ENCODE peak calls at places on chromosomes 1 and 21, in nine cellular contexts. R is endodermal cell; A is aorta; K is cardiac muscle cell; C is CD8-positive, alpha-beta memory T cell; B is dorsolateral prefrontal cortex; G is sigmoid colon; L is AG04450; P is adrenal gland. X is an unnamed sample.

GRCh38 chr1:199242162-199242561 is 603.3 kb downstream of the PTPRC start:
- DNase-seq in B (no peak), G (no peak), C (no peak), R (no peak), K (no peak), L (no peak), P (no peak), A (no peak), X (peak; percentile 5)

GRCh38 chr1:225767591-225768540 is 9.8 kb upstream of the SRP9 start:
- DNase-seq in P (peak; percentile 78), C (no peak), L (peak; percentile 51), R (peak; percentile 80), K (peak; percentile 89), B (peak; percentile 45), A (peak; percentile 87), G (peak; percentile 76), X (peak; percentile 64)

GRCh38 chr1:234125283-234125682 is 220.8 kb downstream of the SLC35F3 start:
- DNase-seq in K (no peak), G (no peak), P (peak; percentile 1), C (no peak), A (no peak), R (peak; percentile 96), L (no peak), B (no peak), X (peak; percentile 11)

GRCh38 chr1:38138498-38139233 is 92.1 kb upstream of the POU3F1 start:
- DNase-seq in R (peak; percentile 55), P (peak; percentile 86), B (peak; percentile 83), C (no peak), A (peak; percentile 90), L (peak; percentile 96), G (peak; percentile 91), K (peak; percentile 95), X (no peak)

GRCh38 chr21:43201491-43201890 is 32.7 kb downstream of the CRYAA start:
- DNase-seq in P (no peak), B (no peak), A (no peak), K (no peak), L (no peak), G (no peak), R (no peak), C (no peak), X (peak; percentile 13)

GRCh38 chr1:178931843-178932551 is 61.1 kb upstream of the ANGPTL1 start:
- DNase-seq in A (peak; percentile 89), C (no peak), P (peak; percentile 55), G (peak; percentile 96), L (no peak), B (no peak), R (no peak), K (peak; percentile 96), X (no peak)

GRCh38 chr1:223611939-223612338 is 53.6 kb downstream of the CAPN8 start:
- DNase-seq in G (no peak), L (no peak), R (no peak), P (peak; percentile 6), C (no peak), A (no peak), B (no peak), K (no peak), X (no peak)

GRCh38 chr1:9203623-9204022 is 31.0 kb upstream of the H6PD start:
- DNase-seq in G (no peak), K (no peak), A (no peak), P (no peak), L (no peak), B (no peak), R (no peak), C (peak; percentile 5), X (no peak)

GRCh38 chr1:10475510-10475909 is 760 bp downstream of the PEX14 start:
- DNase-seq in P (no peak), L (no peak), C (no peak), R (no peak), A (no peak), B (no peak), K (no peak), G (no peak), X (peak; percentile 14)

GRCh38 chr1:198113302-198113701 is 43.5 kb upstream of the NEK7 start:
- DNase-seq in G (no peak), L (no peak), K (peak; percentile 91), A (no peak), P (no peak), R (no peak), C (no peak), B (no peak), X (no peak)

GRCh38 chr1:96513136-96513535 is 208.4 kb upstream of the PTBP2 start:
- DNase-seq in B (no peak), L (no peak), G (no peak), A (no peak), K (no peak), C (no peak), R (no peak), P (no peak), X (no peak)

GRCh38 chr1:43426221-43426620 is 27.5 kb downstream of the HYI start:
- DNase-seq in K (no peak), G (no peak), P (no peak), A (peak; percentile 72), B (no peak), R (no peak), C (no peak), L (no peak), X (no peak)

GRCh38 chr1:202304370-202304769 is 37.4 kb downstream of the UBE2T start:
- DNase-seq in C (no peak), B (no peak), A (peak; percentile 84), R (no peak), G (no peak), K (no peak), P (no peak), L (no peak), X (no peak)

GRCh38 chr1:198047913-198048312 is 108.9 kb upstream of the NEK7 start:
- DNase-seq in P (no peak), B (no peak), C (no peak), A (no peak), G (no peak), K (no peak), R (no peak), L (no peak), X (no peak)

GRCh38 chr1:31843506-31843905 is 27.7 kb upstream of the SPOCD1 start:
- DNase-seq in A (no peak), B (peak; percentile 50), K (peak; percentile 62), G (peak; percentile 11), C (no peak), R (peak; percentile 40), P (no peak), L (peak; percentile 10), X (peak; percentile 73)

GRCh38 chr1:48105167-48105566 is 108.0 kb upstream of the TRABD2B start:
- DNase-seq in B (no peak), R (no peak), A (no peak), G (no peak), P (no peak), C (no peak), L (no peak), K (peak; percentile 54), X (no peak)

DNA sequence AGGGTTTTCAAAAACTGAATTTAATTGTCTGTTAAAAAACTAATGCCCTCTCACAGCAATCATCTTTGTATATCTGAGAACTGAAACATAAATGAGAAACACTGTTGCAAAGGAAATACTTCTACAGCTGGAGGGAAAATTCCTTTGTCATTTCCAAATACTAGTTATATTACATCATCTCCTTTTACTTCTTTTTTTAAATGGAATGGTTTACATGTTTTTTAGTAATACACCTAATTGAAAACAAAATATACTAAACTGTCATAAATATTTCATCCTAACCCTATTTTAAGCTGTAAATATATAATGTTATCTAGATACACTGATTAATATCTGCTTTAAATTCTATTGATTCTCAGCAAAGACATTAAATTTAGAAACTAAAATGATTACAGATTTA is 19.1 kb downstream of the CDC42BPA start:
- DNase-seq in B (no peak), K (peak; percentile 68), R (no peak), G (no peak), A (no peak), P (no peak), C (no peak), L (no peak), X (no peak)
- H3K4me3 ChIP-seq in B (peak overlapping the region; percentile 33), K (no peak overlapping the region), R (no peak overlapping the region), G (no peak overlapping the region), A (no peak overlapping the region), P (no peak overlapping the region), C (no peak overlapping the region), L (peak overlapping the region; percentile 29), X (no peak overlapping the region)

GRCh38 chr1:64042331-64043100 is 160.9 kb upstream of the UBE2U start:
- DNase-seq in R (no peak), P (peak; percentile 2), A (no peak), B (no peak), K (peak; percentile 94), G (peak; percentile 74), L (peak; percentile 83), C (no peak), X (no peak)

GRCh38 chr1:64043976-64044375 is 159.4 kb upstream of the UBE2U start:
- DNase-seq in R (no peak), C (no peak), L (no peak), K (peak; percentile 64), P (no peak), A (no peak), B (no peak), G (no peak), X (no peak)

GRCh38 chr1:64041366-64042131 is 161.9 kb upstream of the UBE2U start:
- DNase-seq in B (no peak), A (no peak), L (no peak), R (no peak), K (no peak), G (no peak), C (no peak), P (no peak), X (no peak)

GRCh38 chr1:64046243-64046642 is 157.2 kb upstream of the UBE2U start:
- DNase-seq in G (no peak), P (no peak), B (no peak), R (no peak), C (no peak), L (no peak), A (no peak), K (no peak), X (no peak)

GRCh38 chr1:64043328-64043727 is 160.1 kb upstream of the UBE2U start:
- DNase-seq in P (no peak), K (peak; percentile 38), L (no peak), C (no peak), G (no peak), B (no peak), A (no peak), R (no peak), X (no peak)
- H3K27ac ChIP-seq in P (no peak overlapping the region), K (no peak overlapping the region), L (no peak overlapping the region), C (no peak overlapping the region), G (peak overlapping the region; percentile 41), B (peak overlapping the region; percentile 86), A (peak overlapping the region; percentile 87), R (no peak overlapping the region), X (no peak overlapping the region)

DNA sequence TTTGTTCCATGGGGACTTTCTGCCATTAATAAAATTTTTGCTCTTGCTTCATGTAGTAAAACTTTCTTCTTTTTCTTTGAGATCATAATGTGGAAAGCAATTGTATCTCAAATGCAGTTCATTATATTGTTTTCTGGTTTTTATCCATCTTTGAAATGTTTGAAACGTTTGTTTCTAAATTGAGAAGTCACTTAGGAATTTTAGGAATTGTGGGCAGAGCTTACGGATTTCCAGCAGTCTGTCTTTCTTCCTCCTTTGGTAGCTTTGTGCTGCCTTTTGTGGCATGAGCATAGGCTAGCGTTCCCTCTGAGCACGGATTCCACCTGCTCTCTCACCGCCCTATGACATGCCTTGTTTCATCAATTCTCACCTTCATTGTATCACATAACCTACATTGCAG is 2.9 kb upstream of the ST6GALNAC5 start:
- DNase-seq in C (no peak), G (no peak), A (no peak), B (no peak), P (no peak), R (no peak), K (no peak), L (no peak), X (no peak)
- H3K4me3 ChIP-seq in C (no peak overlapping the region), G (no peak overlapping the region), A (no peak overlapping the region), B (no peak overlapping the region), P (no peak overlapping the region), R (no peak overlapping the region), K (no peak overlapping the region), L (no peak overlapping the region), X (no peak overlapping the region)

GRCh38 chr1:41852091-41852490 is 66.6 kb downstream of the HIVEP3 start:
- DNase-seq in C (no peak), A (no peak), L (no peak), G (no peak), R (no peak), K (no peak), P (no peak), B (no peak), X (no peak)
- H3K27ac ChIP-seq in C (no peak overlapping the region), A (no peak overlapping the region), L (peak overlapping the region; percentile 39), G (no peak overlapping the region), R (no peak overlapping the region), K (no peak overlapping the region), P (no peak overlapping the region), B (no peak overlapping the region), X (no peak overlapping the region)

X was measured in OCI-LY7.